ENCODE peak calls at places on chromosomes 11 and 22, in seven cellular contexts. H is progenitor cell of endocrine pancreas; M is CD4-positive, alpha-beta T cell; E is heart right ventricle; A is kidney epithelial cell; D is lower leg skin; L is H1. O is an unnamed sample.
A peak's percentile ranks its signal among the peaks of the same experiment; 100 is the strongest.

GRCh38 chr11:118200901-118201680 is 23.7 kb downstream of the JAML start:
- DNase-seq in H (no peak), M (no peak), E (no peak), A (no peak), D (no peak), L (no peak), O (no peak)

GRCh38 chr11:2775626-2776350 is 76.0 kb upstream of the KCNQ1OT1 start:
- DNase-seq in H (peak; percentile 6), M (no peak), E (peak; percentile 3), A (no peak), D (peak; percentile 76), L (no peak), O (no peak)

GRCh38 chr11:89477175-89477574 is 14.0 kb downstream of the NOX4 start:
- DNase-seq in H (no peak), M (no peak), E (no peak), A (no peak), D (no peak), L (no peak), O (no peak)

GRCh38 chr11:120295110-120295509 is 30.0 kb upstream of the TLCD5 start:
- DNase-seq in H (no peak), M (no peak), E (no peak), A (no peak), D (no peak), L (no peak), O (no peak)

GRCh38 chr11:116648229-116649174 is 124.3 kb downstream of the BUD13 start:
- DNase-seq in H (no peak), M (no peak), E (no peak), A (no peak), D (peak; percentile 66), L (no peak), O (no peak)

GRCh38 chr11:125114518-125114917 is 3.1 kb upstream of the TMEM218 start:
- DNase-seq in H (no peak), M (no peak), E (no peak), A (no peak), D (no peak), L (peak; percentile 65), O (no peak)

GRCh38 chr11:116986521-116987105 is 111.6 kb downstream of the SIK3 start:
- DNase-seq in H (no peak), M (no peak), E (no peak), A (peak; percentile 49), D (no peak), L (no peak), O (no peak)

GRCh38 chr22:30211124-30211820 is 35.3 kb downstream of the LIF start:
- DNase-seq in H (no peak), M (no peak), E (no peak), A (no peak), D (no peak), L (no peak), O (no peak)

GRCh38 chr11:114501901-114502300 is 57.8 kb downstream of the NXPE1 start:
- DNase-seq in H (no peak), M (no peak), E (no peak), A (no peak), D (no peak), L (no peak), O (no peak)

GRCh38 chr11:59901306-59901705 is 22.7 kb downstream of the OOSP3 start:
- DNase-seq in H (no peak), M (no peak), E (peak; percentile 41), A (peak; percentile 72), D (no peak), L (no peak), O (no peak)

GRCh38 chr11:19808076-19808911 is 95.7 kb downstream of the NAV2 start:
- DNase-seq in H (no peak), M (no peak), E (no peak), A (no peak), D (no peak), L (no peak), O (no peak)

GRCh38 chr11:1565904-1566247 is 6.2 kb downstream of the DUSP8 start:
- DNase-seq in H (no peak), M (no peak), E (no peak), A (no peak), D (no peak), L (no peak), O (no peak)

GRCh38 chr11:1566381-1567051 is 5.6 kb downstream of the DUSP8 start:
- DNase-seq in H (no peak), M (no peak), E (no peak), A (no peak), D (no peak), L (peak; percentile 54), O (no peak)

GRCh38 chr11:1567721-1568100 is 4.4 kb downstream of the DUSP8 start:
- DNase-seq in H (no peak), M (no peak), E (no peak), A (no peak), D (no peak), L (no peak), O (no peak)

GRCh38 chr11:1568451-1568911 is 3.6 kb downstream of the DUSP8 start:
- DNase-seq in H (no peak), M (no peak), E (no peak), A (no peak), D (no peak), L (peak; percentile 82), O (no peak)

GRCh38 chr11:1567052-1567720 is 4.9 kb downstream of the DUSP8 start:
- DNase-seq in H (no peak), M (no peak), E (no peak), A (no peak), D (no peak), L (no peak), O (no peak)
- TF ChIP-seq CTCF in H (no peak), M (no peak), E (no peak), A (no peak), D (no peak), L (no peak), O (no peak)

GRCh38 chr22:37260939-37261338 is 16.9 kb upstream of the RAC2 start:
- DNase-seq in H (peak; percentile 44), M (peak; percentile 60), E (peak; percentile 50), A (no peak), D (no peak), L (peak; percentile 78), O (no peak)

GRCh38 chr22:37258810-37259472 is 14.9 kb upstream of the RAC2 start:
- DNase-seq in H (no peak), M (no peak), E (no peak), A (no peak), D (no peak), L (no peak), O (no peak)

GRCh38 chr22:37260396-37260795 is 16.3 kb upstream of the RAC2 start:
- DNase-seq in H (no peak), M (no peak), E (no peak), A (no peak), D (no peak), L (no peak), O (no peak)

GRCh38 chr22:37258005-37258790 is 14.1 kb upstream of the RAC2 start:
- DNase-seq in H (no peak), M (no peak), E (no peak), A (no peak), D (no peak), L (no peak), O (no peak)

DNA sequence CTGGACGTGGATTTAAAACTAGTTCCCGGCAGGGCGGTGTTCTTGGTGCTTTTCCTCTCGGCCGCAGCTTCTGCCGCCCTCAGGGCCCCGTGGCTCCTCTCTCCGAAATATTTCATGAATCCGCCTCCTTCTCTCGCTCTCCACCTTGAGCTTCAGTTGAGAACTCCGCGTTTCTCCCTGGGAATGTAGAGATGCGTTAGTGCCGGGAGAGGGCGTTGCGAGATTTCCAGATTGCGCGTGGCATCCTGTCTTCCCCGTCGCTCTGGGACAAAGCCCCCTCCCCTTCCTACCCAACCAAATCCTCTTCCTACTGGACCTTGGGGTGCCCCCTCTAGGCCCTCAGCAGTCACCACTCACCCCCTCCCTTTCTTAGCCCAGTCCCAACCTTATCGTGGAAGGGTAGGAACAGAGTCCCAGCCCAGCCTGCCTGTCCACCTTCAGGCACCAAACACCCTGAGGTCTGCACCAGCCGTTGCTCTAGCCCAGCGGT is 15.5 kb upstream of the RAC2 start:
- DNase-seq in H (no peak), M (no peak), E (no peak), A (no peak), D (no peak), L (peak; percentile 67), O (no peak)
- TF ChIP-seq CTCF in H (peak; percentile 54), M (peak; percentile 56), E (peak; percentile 44), A (peak; percentile 76), D (no peak), L (peak; percentile 70), O (no peak)

DNA sequence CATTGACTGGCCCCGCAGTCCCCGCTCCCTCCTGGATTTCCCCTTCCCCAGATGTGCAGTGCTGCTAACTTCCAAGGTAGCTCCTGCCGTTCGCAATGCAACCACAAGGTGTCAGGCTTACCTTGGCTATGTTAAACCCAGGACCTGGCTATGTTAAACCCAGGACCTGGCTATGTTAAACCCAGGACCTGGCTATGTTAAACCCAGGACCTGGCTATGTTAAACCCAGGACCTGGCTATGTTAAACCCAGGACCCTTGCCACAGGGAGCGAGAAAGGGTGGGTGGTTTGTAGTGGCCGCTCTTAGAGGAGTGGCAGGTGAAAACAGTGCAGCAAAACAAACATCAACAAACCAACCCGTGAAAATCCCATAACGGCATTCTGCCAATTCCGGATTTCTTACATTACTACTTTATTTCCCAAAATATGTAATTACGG is 2.9 kb upstream of the ADAMTS8 start:
- DNase-seq in H (peak; percentile 82), M (peak; percentile 56), E (peak; percentile 72), A (no peak), D (peak; percentile 94), L (peak; percentile 95), O (peak; percentile 92)
- TF ChIP-seq CTCF in H (peak; percentile 69), M (peak; percentile 60), E (peak; percentile 72), A (peak; percentile 80), D (no peak), L (peak; percentile 91), O (no peak)

GRCh38 chr22:37204045-37204655 is 8.1 kb downstream of the SSTR3 start:
- DNase-seq in H (no peak), M (no peak), E (no peak), A (no peak), D (no peak), L (no peak), O (no peak)

GRCh38 chr22:37201066-37201820 is 11.0 kb downstream of the SSTR3 start:
- DNase-seq in H (no peak), M (no peak), E (no peak), A (no peak), D (no peak), L (no peak), O (no peak)

GRCh38 chr22:37203354-37204044 is 8.8 kb downstream of the SSTR3 start:
- DNase-seq in H (no peak), M (no peak), E (no peak), A (no peak), D (no peak), L (no peak), O (no peak)

GRCh38 chr22:37202706-37203105 is 9.6 kb downstream of the SSTR3 start:
- DNase-seq in H (no peak), M (no peak), E (no peak), A (no peak), D (no peak), L (no peak), O (no peak)

DNA sequence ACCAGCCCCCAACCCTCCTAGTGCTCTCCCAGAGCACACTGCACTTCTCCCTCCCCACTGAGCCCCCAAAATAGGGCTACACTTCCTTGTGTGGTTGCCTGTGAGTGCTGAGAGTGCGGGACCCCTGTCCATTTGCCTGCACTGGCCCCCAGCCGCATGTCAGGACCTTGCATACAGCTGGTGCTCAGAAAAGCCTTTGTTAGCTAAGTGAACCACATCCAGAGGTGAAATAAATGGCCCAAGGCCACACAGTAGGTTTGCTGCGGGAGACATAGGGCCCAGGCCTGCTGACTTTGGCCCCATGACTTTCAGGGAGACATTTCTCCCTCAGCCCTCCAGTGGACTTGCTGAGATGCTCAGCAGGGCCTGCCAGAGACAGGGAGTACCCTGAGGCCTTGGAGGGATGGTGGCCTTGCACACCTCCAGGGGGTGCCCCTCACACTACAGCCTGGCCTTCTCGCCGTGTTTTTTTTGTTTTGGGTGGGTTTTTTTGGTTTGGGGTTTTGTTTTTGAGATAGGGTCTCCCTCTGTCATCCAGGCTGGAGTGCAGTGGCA is 10.2 kb downstream of the SSTR3 start:
- DNase-seq in H (no peak), M (no peak), E (no peak), A (no peak), D (no peak), L (no peak), O (no peak)
- TF ChIP-seq CTCF in H (no peak), M (no peak), E (no peak), A (no peak), D (no peak), L (no peak), O (no peak)